ENCODE peak calls at places on chromosomes 13 and 19, in ten cellular contexts. One of them, this sample, is unnamed.

GRCh38 chr13:37870895-37871550 is 1.5 kb upstream of the TRPC4 start:
- DNase-seq in NCI-H460: no peak
- DNase-seq in Calu3: no peak
- DNase-seq in GM03348: peak
- DNase-seq in fibroblast of gingiva: no peak
- DNase-seq in mammary epithelial cell: peak
- DNase-seq in glomerular endothelial cell: no peak
- DNase-seq in cardiac muscle cell: peak
- DNase-seq in kidney glomerular epithelial cell: no peak
- DNase-seq in stimulated activated CD4-positive, alpha-beta T cell treated with anti-CD3 and anti-CD28 coated beads, Interleukin-2, amount 100 ng/mL, for 48 hours: no peak
- DNase-seq in this sample: peak

GRCh38 chr13:76795701-76796695 is 90.2 kb downstream of the KCTD12 start:
- DNase-seq in NCI-H460: no peak
- DNase-seq in Calu3: no peak
- DNase-seq in GM03348: no peak
- DNase-seq in fibroblast of gingiva: no peak
- DNase-seq in mammary epithelial cell: no peak
- DNase-seq in glomerular endothelial cell: no peak
- DNase-seq in cardiac muscle cell: no peak
- DNase-seq in kidney glomerular epithelial cell: no peak
- DNase-seq in stimulated activated CD4-positive, alpha-beta T cell treated with anti-CD3 and anti-CD28 coated beads, Interleukin-2, amount 100 ng/mL, for 48 hours: no peak
- DNase-seq in this sample: peak

GRCh38 chr19:32364040-32364439 is 18.6 kb downstream of the ZNF507 start:
- DNase-seq in NCI-H460: no peak
- DNase-seq in Calu3: no peak
- DNase-seq in GM03348: no peak
- DNase-seq in fibroblast of gingiva: no peak
- DNase-seq in mammary epithelial cell: no peak
- DNase-seq in glomerular endothelial cell: no peak
- DNase-seq in cardiac muscle cell: no peak
- DNase-seq in kidney glomerular epithelial cell: no peak
- DNase-seq in stimulated activated CD4-positive, alpha-beta T cell treated with anti-CD3 and anti-CD28 coated beads, Interleukin-2, amount 100 ng/mL, for 48 hours: no peak
- DNase-seq in this sample: no peak

GRCh38 chr19:30093966-30094770 is 152.1 kb downstream of the URI1 start:
- DNase-seq in NCI-H460: no peak
- DNase-seq in Calu3: no peak
- DNase-seq in GM03348: no peak
- DNase-seq in fibroblast of gingiva: no peak
- DNase-seq in mammary epithelial cell: no peak
- DNase-seq in glomerular endothelial cell: no peak
- DNase-seq in cardiac muscle cell: no peak
- DNase-seq in kidney glomerular epithelial cell: no peak
- DNase-seq in stimulated activated CD4-positive, alpha-beta T cell treated with anti-CD3 and anti-CD28 coated beads, Interleukin-2, amount 100 ng/mL, for 48 hours: no peak
- DNase-seq in this sample: no peak

GRCh38 chr13:98992355-98992754 is 14.5 kb upstream of the DOCK9 start:
- DNase-seq in NCI-H460: no peak
- DNase-seq in Calu3: no peak
- DNase-seq in GM03348: no peak
- DNase-seq in fibroblast of gingiva: no peak
- DNase-seq in mammary epithelial cell: peak
- DNase-seq in glomerular endothelial cell: no peak
- DNase-seq in cardiac muscle cell: no peak
- DNase-seq in kidney glomerular epithelial cell: peak
- DNase-seq in stimulated activated CD4-positive, alpha-beta T cell treated with anti-CD3 and anti-CD28 coated beads, Interleukin-2, amount 100 ng/mL, for 48 hours: no peak
- DNase-seq in this sample: no peak

GRCh38 chr19:35247526-35248309 is 1.1 kb upstream of the LSR start:
- DNase-seq in NCI-H460: no peak
- DNase-seq in Calu3: peak
- DNase-seq in GM03348: no peak
- DNase-seq in fibroblast of gingiva: no peak
- DNase-seq in mammary epithelial cell: peak
- DNase-seq in glomerular endothelial cell: no peak
- DNase-seq in cardiac muscle cell: no peak
- DNase-seq in kidney glomerular epithelial cell: peak
- DNase-seq in stimulated activated CD4-positive, alpha-beta T cell treated with anti-CD3 and anti-CD28 coated beads, Interleukin-2, amount 100 ng/mL, for 48 hours: peak
- DNase-seq in this sample: no peak

GRCh38 chr13:82758056-82758455 is 1124.2 kb downstream of the SLITRK1 start:
- DNase-seq in NCI-H460: no peak
- DNase-seq in Calu3: no peak
- DNase-seq in GM03348: no peak
- DNase-seq in fibroblast of gingiva: no peak
- DNase-seq in mammary epithelial cell: peak
- DNase-seq in glomerular endothelial cell: no peak
- DNase-seq in cardiac muscle cell: peak
- DNase-seq in kidney glomerular epithelial cell: no peak
- DNase-seq in stimulated activated CD4-positive, alpha-beta T cell treated with anti-CD3 and anti-CD28 coated beads, Interleukin-2, amount 100 ng/mL, for 48 hours: no peak
- DNase-seq in this sample: peak

GRCh38 chr13:28147489-28147888 is 9.1 kb downstream of the PAN3 start:
- DNase-seq in NCI-H460: no peak
- DNase-seq in Calu3: no peak
- DNase-seq in GM03348: no peak
- DNase-seq in fibroblast of gingiva: peak
- DNase-seq in mammary epithelial cell: peak
- DNase-seq in glomerular endothelial cell: no peak
- DNase-seq in cardiac muscle cell: no peak
- DNase-seq in kidney glomerular epithelial cell: no peak
- DNase-seq in stimulated activated CD4-positive, alpha-beta T cell treated with anti-CD3 and anti-CD28 coated beads, Interleukin-2, amount 100 ng/mL, for 48 hours: no peak
- DNase-seq in this sample: peak

GRCh38 chr13:20342326-20342725 is 110.2 kb upstream of the GJB6 start:
- DNase-seq in NCI-H460: no peak
- DNase-seq in Calu3: no peak
- DNase-seq in GM03348: no peak
- DNase-seq in fibroblast of gingiva: no peak
- DNase-seq in mammary epithelial cell: no peak
- DNase-seq in glomerular endothelial cell: no peak
- DNase-seq in cardiac muscle cell: no peak
- DNase-seq in kidney glomerular epithelial cell: no peak
- DNase-seq in stimulated activated CD4-positive, alpha-beta T cell treated with anti-CD3 and anti-CD28 coated beads, Interleukin-2, amount 100 ng/mL, for 48 hours: no peak
- DNase-seq in this sample: no peak

GRCh38 chr13:74203576-74203975 is 69.4 kb upstream of the KLF12 start:
- DNase-seq in NCI-H460: no peak
- DNase-seq in Calu3: no peak
- DNase-seq in GM03348: no peak
- DNase-seq in fibroblast of gingiva: peak
- DNase-seq in mammary epithelial cell: no peak
- DNase-seq in glomerular endothelial cell: no peak
- DNase-seq in cardiac muscle cell: no peak
- DNase-seq in kidney glomerular epithelial cell: no peak
- DNase-seq in stimulated activated CD4-positive, alpha-beta T cell treated with anti-CD3 and anti-CD28 coated beads, Interleukin-2, amount 100 ng/mL, for 48 hours: no peak
- DNase-seq in this sample: peak

GRCh38 chr19:12777217-12778019 is 2.1 kb upstream of the HOOK2 start:
- DNase-seq in NCI-H460: no peak
- DNase-seq in Calu3: peak
- DNase-seq in GM03348: peak
- DNase-seq in fibroblast of gingiva: peak
- DNase-seq in mammary epithelial cell: peak
- DNase-seq in glomerular endothelial cell: no peak
- DNase-seq in cardiac muscle cell: peak
- DNase-seq in kidney glomerular epithelial cell: peak
- DNase-seq in stimulated activated CD4-positive, alpha-beta T cell treated with anti-CD3 and anti-CD28 coated beads, Interleukin-2, amount 100 ng/mL, for 48 hours: peak
- DNase-seq in this sample: peak

GRCh38 chr13:112186091-112186490 is 119.1 kb downstream of the SOX1 start:
- DNase-seq in NCI-H460: no peak
- DNase-seq in Calu3: no peak
- DNase-seq in GM03348: no peak
- DNase-seq in fibroblast of gingiva: no peak
- DNase-seq in mammary epithelial cell: no peak
- DNase-seq in glomerular endothelial cell: no peak
- DNase-seq in cardiac muscle cell: no peak
- DNase-seq in kidney glomerular epithelial cell: no peak
- DNase-seq in stimulated activated CD4-positive, alpha-beta T cell treated with anti-CD3 and anti-CD28 coated beads, Interleukin-2, amount 100 ng/mL, for 48 hours: no peak
- DNase-seq in this sample: no peak

GRCh38 chr19:8110931-8111330 is 38.5 kb downstream of the FBN3 start:
- DNase-seq in NCI-H460: no peak
- DNase-seq in Calu3: no peak
- DNase-seq in GM03348: no peak
- DNase-seq in fibroblast of gingiva: no peak
- DNase-seq in mammary epithelial cell: no peak
- DNase-seq in glomerular endothelial cell: no peak
- DNase-seq in cardiac muscle cell: no peak
- DNase-seq in kidney glomerular epithelial cell: no peak
- DNase-seq in stimulated activated CD4-positive, alpha-beta T cell treated with anti-CD3 and anti-CD28 coated beads, Interleukin-2, amount 100 ng/mL, for 48 hours: no peak
- DNase-seq in this sample: no peak

GRCh38 chr19:39126593-39127187 is 1.1 kb downstream of the PAK4 start:
- DNase-seq in NCI-H460: no peak
- DNase-seq in Calu3: peak
- DNase-seq in GM03348: peak
- DNase-seq in fibroblast of gingiva: peak
- DNase-seq in mammary epithelial cell: peak
- DNase-seq in glomerular endothelial cell: no peak
- DNase-seq in cardiac muscle cell: peak
- DNase-seq in kidney glomerular epithelial cell: peak
- DNase-seq in stimulated activated CD4-positive, alpha-beta T cell treated with anti-CD3 and anti-CD28 coated beads, Interleukin-2, amount 100 ng/mL, for 48 hours: no peak
- DNase-seq in this sample: peak

GRCh38 chr19:4012092-4012974 is 4.8 kb downstream of the PIAS4 start:
- DNase-seq in NCI-H460: no peak
- DNase-seq in Calu3: no peak
- DNase-seq in GM03348: no peak
- DNase-seq in fibroblast of gingiva: no peak
- DNase-seq in mammary epithelial cell: no peak
- DNase-seq in glomerular endothelial cell: no peak
- DNase-seq in cardiac muscle cell: no peak
- DNase-seq in kidney glomerular epithelial cell: no peak
- DNase-seq in stimulated activated CD4-positive, alpha-beta T cell treated with anti-CD3 and anti-CD28 coated beads, Interleukin-2, amount 100 ng/mL, for 48 hours: no peak
- DNase-seq in this sample: no peak

GRCh38 chr13:19169496-19169895 is 12.1 kb downstream of the TUBA3C start:
- DNase-seq in NCI-H460: no peak
- DNase-seq in Calu3: no peak
- DNase-seq in GM03348: peak
- DNase-seq in fibroblast of gingiva: no peak
- DNase-seq in mammary epithelial cell: no peak
- DNase-seq in glomerular endothelial cell: no peak
- DNase-seq in cardiac muscle cell: no peak
- DNase-seq in kidney glomerular epithelial cell: no peak
- DNase-seq in stimulated activated CD4-positive, alpha-beta T cell treated with anti-CD3 and anti-CD28 coated beads, Interleukin-2, amount 100 ng/mL, for 48 hours: no peak
- DNase-seq in this sample: no peak

GRCh38 chr19:18156841-18157464 is 4.0 kb downstream of the PIK3R2 start:
- DNase-seq in NCI-H460: no peak
- DNase-seq in Calu3: peak
- DNase-seq in GM03348: peak
- DNase-seq in fibroblast of gingiva: peak
- DNase-seq in mammary epithelial cell: peak
- DNase-seq in glomerular endothelial cell: no peak
- DNase-seq in cardiac muscle cell: peak
- DNase-seq in kidney glomerular epithelial cell: peak
- DNase-seq in stimulated activated CD4-positive, alpha-beta T cell treated with anti-CD3 and anti-CD28 coated beads, Interleukin-2, amount 100 ng/mL, for 48 hours: no peak
- DNase-seq in this sample: peak

GRCh38 chr19:1766800-1767352 is 13.6 kb downstream of the ONECUT3 start:
- DNase-seq in NCI-H460: no peak
- DNase-seq in Calu3: no peak
- DNase-seq in GM03348: no peak
- DNase-seq in fibroblast of gingiva: no peak
- DNase-seq in mammary epithelial cell: no peak
- DNase-seq in glomerular endothelial cell: no peak
- DNase-seq in cardiac muscle cell: no peak
- DNase-seq in kidney glomerular epithelial cell: no peak
- DNase-seq in stimulated activated CD4-positive, alpha-beta T cell treated with anti-CD3 and anti-CD28 coated beads, Interleukin-2, amount 100 ng/mL, for 48 hours: no peak
- DNase-seq in this sample: no peak

GRCh38 chr13:57858376-57858775 is 226.8 kb downstream of the PCDH17 start:
- DNase-seq in NCI-H460: no peak
- DNase-seq in Calu3: no peak
- DNase-seq in GM03348: no peak
- DNase-seq in fibroblast of gingiva: no peak
- DNase-seq in mammary epithelial cell: no peak
- DNase-seq in glomerular endothelial cell: no peak
- DNase-seq in cardiac muscle cell: no peak
- DNase-seq in kidney glomerular epithelial cell: no peak
- DNase-seq in stimulated activated CD4-positive, alpha-beta T cell treated with anti-CD3 and anti-CD28 coated beads, Interleukin-2, amount 100 ng/mL, for 48 hours: no peak
- DNase-seq in this sample: no peak

GRCh38 chr19:4723465-4724251 is at the start of gene DPP9:
- DNase-seq in NCI-H460: peak
- DNase-seq in Calu3: peak
- DNase-seq in GM03348: peak
- DNase-seq in fibroblast of gingiva: peak
- DNase-seq in mammary epithelial cell: peak
- DNase-seq in glomerular endothelial cell: peak
- DNase-seq in cardiac muscle cell: peak
- DNase-seq in kidney glomerular epithelial cell: peak
- DNase-seq in stimulated activated CD4-positive, alpha-beta T cell treated with anti-CD3 and anti-CD28 coated beads, Interleukin-2, amount 100 ng/mL, for 48 hours: peak
- DNase-seq in this sample: peak

GRCh38 chr13:40781717-40782116 is 7.7 kb upstream of the SLC25A15 start:
- DNase-seq in NCI-H460: no peak
- DNase-seq in Calu3: no peak
- DNase-seq in GM03348: no peak
- DNase-seq in fibroblast of gingiva: no peak
- DNase-seq in mammary epithelial cell: no peak
- DNase-seq in glomerular endothelial cell: no peak
- DNase-seq in cardiac muscle cell: no peak
- DNase-seq in kidney glomerular epithelial cell: no peak
- DNase-seq in stimulated activated CD4-positive, alpha-beta T cell treated with anti-CD3 and anti-CD28 coated beads, Interleukin-2, amount 100 ng/mL, for 48 hours: no peak
- DNase-seq in this sample: no peak

GRCh38 chr13:47100214-47100853 is 203.5 kb upstream of the HTR2A start:
- DNase-seq in NCI-H460: no peak
- DNase-seq in Calu3: no peak
- DNase-seq in GM03348: no peak
- DNase-seq in fibroblast of gingiva: peak
- DNase-seq in mammary epithelial cell: no peak
- DNase-seq in glomerular endothelial cell: no peak
- DNase-seq in cardiac muscle cell: no peak
- DNase-seq in kidney glomerular epithelial cell: no peak
- DNase-seq in stimulated activated CD4-positive, alpha-beta T cell treated with anti-CD3 and anti-CD28 coated beads, Interleukin-2, amount 100 ng/mL, for 48 hours: no peak
- DNase-seq in this sample: no peak

This sample was measured in EH.